ENCODE peak calls at places on chromosomes 12 and 14, in four cellular contexts. O, W, Q and Z are unnamed samples. For H3K9me3 and H3K36me3, the result is how much of the 10 kb centered on the place peaks cover.

GRCh38 chr12:47247418-47247817 is 167.7 kb upstream of the AMIGO2 start:
- DNase-seq in Q (no peak), O (no peak), W (no peak), Z (peak)

GRCh38 chr14:45290547-45290946 is 37.5 kb upstream of the MIS18BP1 start:
- DNase-seq in O (no peak), Q (no peak), W (no peak), Z (no peak)

GRCh38 chr12:105852496-105852895 is 286.3 kb downstream of the NUAK1 start:
- DNase-seq in W (no peak), O (no peak), Q (no peak), Z (no peak)

GRCh38 chr14:36505193-36505815 is 14.7 kb downstream of the NKX2-1 start:
- DNase-seq in W (no peak), Q (no peak), O (no peak), Z (no peak)

GRCh38 chr12:129614221-129614885 is 289.5 kb downstream of the TMEM132D start:
- DNase-seq in W (no peak), Q (peak), O (no peak), Z (peak)

GRCh38 chr12:131831635-131832041 is 3.4 kb downstream of the MMP17 start:
- DNase-seq in O (peak), Q (peak), W (no peak), Z (no peak)

GRCh38 chr12:122687091-122687490 is 16.1 kb downstream of the HCAR2 start:
- DNase-seq in W (no peak), O (no peak), Q (no peak), Z (peak)

GRCh38 chr12:122963928-122964240 is 2.4 kb downstream of the ABCB9 start:
- DNase-seq in W (no peak), Q (no peak), O (peak), Z (peak)

GRCh38 chr12:129212221-129212630 is 358.9 kb downstream of the GLT1D1 start:
- DNase-seq in Q (no peak), O (no peak), W (no peak), Z (no peak)

GRCh38 chr14:77151918-77152588 is 10.5 kb upstream of the ZDHHC22 start:
- DNase-seq in O (peak), W (no peak), Q (no peak), Z (no peak)

GRCh38 chr12:123916729-123917128 is 55.9 kb downstream of the CCDC92 start:
- DNase-seq in Q (no peak), O (peak), W (no peak), Z (peak)

GRCh38 chr12:103958621-103959020 is 7.1 kb upstream of the TDG start:
- DNase-seq in W (no peak), Q (no peak), O (peak), Z (no peak)

GRCh38 chr14:52241102-52241793 is 26.2 kb upstream of the PTGDR start:
- DNase-seq in O (peak), Q (no peak), W (no peak), Z (no peak)

GRCh38 chr14:103737432-103738045 is 21.9 kb downstream of the ZFYVE21 start:
- DNase-seq in Q (no peak), W (no peak), O (no peak), Z (no peak)

GRCh38 chr14:51368721-51369163 is 128.7 kb downstream of the TMX1 start:
- DNase-seq in O (peak), Q (no peak), W (no peak), Z (peak)

GRCh38 chr14:67411820-67412421 is at the start of gene PLEK2:
- DNase-seq in O (peak), Q (no peak), W (peak), Z (peak)

DNA sequence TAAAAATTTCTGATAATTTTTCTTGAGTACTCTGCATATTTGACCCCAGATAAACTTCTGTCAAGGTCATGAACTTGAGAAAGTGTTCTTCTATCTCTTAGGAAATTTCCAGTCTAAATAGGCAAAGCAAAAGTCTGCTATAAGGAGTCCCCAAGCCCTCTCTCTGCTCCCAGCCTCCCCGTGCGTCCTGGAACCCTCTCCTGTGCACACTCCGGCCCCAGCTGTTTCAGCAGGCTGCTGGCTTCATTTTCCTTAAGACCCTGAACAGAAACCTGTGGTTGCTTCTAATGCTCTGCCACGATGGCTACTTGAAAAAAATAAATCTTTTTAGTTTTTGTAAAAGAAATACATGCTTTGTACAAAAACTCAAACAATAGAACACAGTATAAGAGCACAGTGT is 14.7 kb downstream of the KRT2 start:
- DNase-seq in O (no peak), Q (no peak), W (no peak), Z (no peak)
- H3K9me3 ChIP-seq in O (under half), Q (under half), W (under half), Z (under half)

GRCh38 chr12:120534203-120534702 is at the start of gene RNF10:
- DNase-seq in Q (peak), O (peak), W (peak), Z (peak)
- H3K4me3 ChIP-seq in Q (peak), O (peak), W (peak), Z (peak)

DNA sequence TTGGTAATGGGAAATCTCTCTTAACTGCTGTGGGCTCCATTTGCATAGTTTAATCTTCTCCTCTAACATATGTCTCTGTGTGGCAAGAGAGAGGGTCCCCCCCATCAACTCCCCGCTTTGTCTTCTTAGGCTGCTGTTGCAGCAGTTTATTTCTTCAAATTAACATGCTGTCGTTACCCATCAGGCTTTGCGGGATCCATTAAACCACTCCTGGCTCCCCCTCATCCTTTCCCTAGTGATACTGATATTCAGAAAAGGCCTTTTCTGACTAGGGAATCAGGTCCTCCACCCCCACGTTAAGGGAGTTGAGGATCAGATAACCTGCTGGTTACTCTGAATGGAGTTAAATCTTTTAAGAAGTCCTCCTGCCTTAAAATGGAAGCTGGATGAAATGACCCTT is 15.3 kb downstream of the GPR84 start:
- DNase-seq in W (no peak), O (no peak), Q (peak), Z (no peak)
- H3K36me3 ChIP-seq in W (under half), O (under half), Q (under half), Z (half or more)

GRCh38 chr12:34601689-34602088 is 579.4 kb downstream of the ALG10 start:
- DNase-seq in W (no peak), O (no peak), Q (no peak), Z (no peak)
- H3K9me3 ChIP-seq in W (under half), O (under half), Q (under half), Z (under half)

DNA sequence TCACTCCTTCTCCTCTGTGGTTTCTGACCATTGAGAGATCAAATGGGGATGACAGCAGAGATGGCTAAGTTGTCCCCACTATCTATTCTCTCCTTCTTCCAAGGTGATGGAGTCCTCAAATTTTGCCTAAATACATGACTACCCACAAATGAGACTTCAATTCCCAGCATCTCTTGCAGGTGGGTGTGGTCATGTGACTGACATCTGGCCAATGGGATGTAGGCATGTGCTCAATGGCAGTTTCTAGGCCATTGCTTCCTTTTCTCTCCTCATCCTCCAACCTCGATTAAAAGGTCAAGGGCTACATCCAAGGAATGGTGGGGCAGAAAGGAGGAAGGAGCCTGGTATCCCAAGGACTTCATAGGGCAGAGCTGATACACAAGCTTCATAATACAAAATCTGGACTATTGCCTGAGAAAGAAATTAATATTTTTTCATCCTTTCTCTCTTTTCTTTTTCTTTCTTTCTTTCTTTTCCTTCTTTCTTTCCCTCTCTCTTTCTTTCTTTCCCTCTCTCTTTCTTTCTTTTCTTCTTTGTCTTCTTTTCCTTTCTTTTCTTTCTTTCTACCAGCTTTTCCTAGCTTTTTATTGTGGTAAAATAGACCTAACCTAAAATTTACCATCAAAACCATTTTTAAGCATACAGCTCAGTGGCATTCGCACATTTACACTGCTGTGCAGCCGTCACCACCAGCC is 100.9 kb upstream of the PRB2 start:
- DNase-seq in W (no peak), O (no peak), Q (no peak), Z (no peak)
- H3K4me3 ChIP-seq in W (no peak), O (no peak), Q (no peak), Z (no peak)

GRCh38 chr12:108823804-108824203 is 33.6 kb downstream of the SSH1 start:
- DNase-seq in O (no peak), W (no peak), Q (no peak), Z (no peak)

GRCh38 chr12:108822458-108823205 is 34.8 kb downstream of the SSH1 start:
- DNase-seq in O (no peak), W (no peak), Q (no peak), Z (no peak)

GRCh38 chr12:108820700-108821406 is 36.5 kb downstream of the SSH1 start:
- DNase-seq in Q (peak), O (no peak), W (no peak), Z (no peak)

GRCh38 chr12:108819920-108820699 is 37.3 kb downstream of the SSH1 start:
- DNase-seq in O (no peak), W (no peak), Q (no peak), Z (no peak)

GRCh38 chr12:108821407-108822397 is 35.7 kb downstream of the SSH1 start:
- DNase-seq in O (peak), Q (no peak), W (no peak), Z (no peak)
- H3K36me3 ChIP-seq in O (half or more), Q (half or more), W (under half), Z (half or more)

GRCh38 chr12:77372469-77372868 is 307.1 kb upstream of the E2F7 start:
- DNase-seq in O (no peak), Q (no peak), W (no peak), Z (no peak)
- H3K9me3 ChIP-seq in O (under half), Q (under half), W (under half), Z (under half)

GRCh38 chr12:6336079-6336858 is 5.6 kb downstream of the TNFRSF1A start:
- DNase-seq in O (peak), W (peak), Q (peak), Z (peak)

GRCh38 chr12:6337958-6338406 is 3.9 kb downstream of the TNFRSF1A start:
- DNase-seq in O (peak), Q (no peak), W (no peak), Z (no peak)

GRCh38 chr12:6338955-6339761 is 2.7 kb downstream of the TNFRSF1A start:
- DNase-seq in Q (no peak), O (peak), W (no peak), Z (no peak)

GRCh38 chr12:6335451-6336078 is 6.3 kb downstream of the TNFRSF1A start:
- DNase-seq in Q (peak), W (peak), O (peak), Z (peak)

GRCh38 chr12:6336859-6337744 is 4.8 kb downstream of the TNFRSF1A start:
- DNase-seq in O (peak), Q (no peak), W (peak), Z (peak)
- H3K4me3 ChIP-seq in O (peak), Q (peak), W (peak), Z (peak)